ENCODE peak calls at places on chromosome 17, in six cellular contexts. M, N, A, J, D and I are unnamed samples.
A peak's percentile ranks its signal among the peaks of the same experiment; 100 is the strongest.

GRCh38 chr17:29617125-29617480 is 5.6 kb downstream of the CORO6 start:
- DNase-seq in M (no peak), N (peak; percentile 95), A (peak; percentile 60), J (peak; percentile 97), D (peak; percentile 66), I (peak; percentile 83)

GRCh38 chr17:80006339-80006720 is 29.3 kb downstream of the TBC1D16 start:
- DNase-seq in M (no peak), N (no peak), A (no peak), J (no peak), D (no peak), I (no peak)

GRCh38 chr17:44235583-44235936 is 16.1 kb upstream of the UBTF start:
- DNase-seq in M (peak; percentile 45), N (no peak), A (no peak), J (no peak), D (no peak), I (no peak)

GRCh38 chr17:74123866-74124265 is 79.6 kb upstream of the RPL38 start:
- DNase-seq in M (no peak), N (no peak), A (no peak), J (no peak), D (no peak), I (no peak)

GRCh38 chr17:72967963-72968585 is 124.4 kb downstream of the SLC39A11 start:
- DNase-seq in M (no peak), N (no peak), A (no peak), J (no peak), D (no peak), I (no peak)

GRCh38 chr17:39009471-39010085 is 42.4 kb upstream of the FBXO47 start:
- DNase-seq in M (no peak), N (no peak), A (no peak), J (no peak), D (no peak), I (no peak)

GRCh38 chr17:76179496-76180467 is 38.7 kb upstream of the FOXJ1 start:
- DNase-seq in M (no peak), N (no peak), A (peak; percentile 49), J (no peak), D (no peak), I (no peak)

GRCh38 chr17:48066656-48067055 is 18.5 kb downstream of the NFE2L1 start:
- DNase-seq in M (no peak), N (peak; percentile 29), A (no peak), J (no peak), D (no peak), I (no peak)

GRCh38 chr17:45320931-45321461 is 4.2 kb upstream of the MAP3K14 start:
- DNase-seq in M (peak; percentile 82), N (no peak), A (peak; percentile 75), J (no peak), D (no peak), I (no peak)

GRCh38 chr17:75492555-75493168 is 22.7 kb downstream of the CASKIN2 start:
- DNase-seq in M (no peak), N (no peak), A (no peak), J (peak; percentile 74), D (no peak), I (no peak)

GRCh38 chr17:58309918-58310259 is 18.7 kb downstream of the TSPOAP1 start:
- DNase-seq in M (no peak), N (no peak), A (no peak), J (no peak), D (no peak), I (no peak)

GRCh38 chr17:47803751-47804150 is 17.8 kb downstream of the OSBPL7 start:
- DNase-seq in M (no peak), N (no peak), A (no peak), J (no peak), D (no peak), I (peak; percentile 7)

GRCh38 chr17:63822537-63822936 is 4.7 kb upstream of the PSMC5 start:
- DNase-seq in M (no peak), N (no peak), A (no peak), J (no peak), D (no peak), I (no peak)

GRCh38 chr17:13484020-13484419 is 117.7 kb downstream of the HS3ST3A1 start:
- DNase-seq in M (no peak), N (no peak), A (no peak), J (no peak), D (no peak), I (no peak)

GRCh38 chr17:46003907-46004748 is 5.1 kb downstream of the STH start:
- DNase-seq in M (no peak), N (no peak), A (no peak), J (no peak), D (peak; percentile 63), I (peak; percentile 84)

GRCh38 chr17:82370471-82371332 is 863 bp upstream of the UTS2R start:
- DNase-seq in M (no peak), N (no peak), A (no peak), J (no peak), D (no peak), I (no peak)

GRCh38 chr17:81866440-81867122 is 4.6 kb downstream of the ARHGDIA start:
- DNase-seq in M (no peak), N (no peak), A (no peak), J (no peak), D (no peak), I (no peak)

GRCh38 chr17:20114466-20114865 is 105.3 kb downstream of the SPECC1 start:
- DNase-seq in M (no peak), N (no peak), A (no peak), J (no peak), D (no peak), I (no peak)

GRCh38 chr17:29178750-29179231 is 1.4 kb downstream of the MYO18A start:
- DNase-seq in M (no peak), N (peak; percentile 51), A (no peak), J (no peak), D (no peak), I (peak; percentile 68)

GRCh38 chr17:59425085-59425901 is 93.8 kb downstream of the YPEL2 start:
- DNase-seq in M (no peak), N (peak; percentile 21), A (no peak), J (no peak), D (no peak), I (no peak)

GRCh38 chr17:75428775-75429469 is 23.4 kb upstream of the GRB2 start:
- DNase-seq in M (no peak), N (no peak), A (no peak), J (no peak), D (no peak), I (no peak)

GRCh38 chr17:45857977-45858708 is 13.5 kb downstream of the SPPL2C start:
- DNase-seq in M (no peak), N (peak; percentile 80), A (peak; percentile 55), J (no peak), D (no peak), I (no peak)

GRCh38 chr17:27848941-27849340 is 44.2 kb downstream of the LYRM9 start:
- DNase-seq in M (no peak), N (no peak), A (no peak), J (no peak), D (no peak), I (no peak)

GRCh38 chr17:82012482-82013295 is 10.0 kb downstream of the CENPX start:
- DNase-seq in M (no peak), N (no peak), A (no peak), J (no peak), D (no peak), I (no peak)

GRCh38 chr17:65472602-65473001 is 88.8 kb downstream of the AXIN2 start:
- DNase-seq in M (no peak), N (no peak), A (no peak), J (no peak), D (no peak), I (no peak)

GRCh38 chr17:15260376-15261062 is 4.6 kb downstream of the PMP22 start:
- DNase-seq in M (no peak), N (peak; percentile 89), A (peak; percentile 74), J (peak; percentile 92), D (peak; percentile 88), I (peak; percentile 84)
- TF ChIP-seq POLR2AphosphoS5 in M (no peak), N (no peak), A (no peak), J (peak; percentile 87), D (no peak), I (peak; percentile 43)

GRCh38 chr17:42474270-42474669 is 15.6 kb downstream of the ATP6V0A1 start:
- DNase-seq in M (no peak), N (no peak), A (no peak), J (no peak), D (no peak), I (peak; percentile 33)

GRCh38 chr17:42472709-42473521 is 14.2 kb downstream of the ATP6V0A1 start:
- DNase-seq in M (no peak), N (no peak), A (no peak), J (no peak), D (no peak), I (no peak)

GRCh38 chr17:42475853-42476252 is 17.2 kb downstream of the ATP6V0A1 start:
- DNase-seq in M (no peak), N (no peak), A (no peak), J (no peak), D (no peak), I (no peak)

GRCh38 chr17:42477173-42477572 is 18.5 kb downstream of the ATP6V0A1 start:
- DNase-seq in M (no peak), N (no peak), A (no peak), J (no peak), D (no peak), I (no peak)

GRCh38 chr17:42475121-42475520 is 16.4 kb downstream of the ATP6V0A1 start:
- DNase-seq in M (no peak), N (no peak), A (no peak), J (no peak), D (no peak), I (no peak)
- H3K36me3 ChIP-seq in M (peaks cover 23% of the 10 kb centered on the region), N (peaks cover 34% of the 10 kb centered on the region), A (peaks cover 88% of the 10 kb centered on the region), J (peaks cover 44% of the 10 kb centered on the region), D (no peaks in the 10 kb centered on the region), I (peaks cover 42% of the 10 kb centered on the region)

DNA sequence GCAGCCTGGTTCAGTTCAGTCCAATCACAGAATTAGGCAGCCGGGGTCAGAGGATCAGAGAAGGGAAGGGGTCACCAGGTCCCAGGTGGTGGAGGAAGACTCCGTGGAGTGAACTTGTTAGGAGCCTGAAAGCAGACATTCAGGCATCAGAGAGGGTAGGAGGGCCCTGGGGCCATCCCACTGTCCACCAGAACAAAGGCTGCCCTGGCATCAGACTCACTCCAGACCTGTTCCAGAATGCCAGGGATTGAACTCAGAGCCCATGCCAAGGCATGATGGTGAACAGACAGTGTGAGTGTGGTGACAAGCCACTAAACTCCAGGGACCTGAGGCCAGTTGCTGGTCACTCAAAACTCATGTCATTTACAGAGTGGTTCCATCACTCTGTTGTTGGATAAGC is 37.6 kb downstream of the B4GALNT2 start:
- DNase-seq in M (no peak), N (no peak), A (no peak), J (no peak), D (no peak), I (no peak)
- TF ChIP-seq POLR2AphosphoS5 in M (no peak), N (no peak), A (no peak), J (no peak), D (no peak), I (no peak)

DNA sequence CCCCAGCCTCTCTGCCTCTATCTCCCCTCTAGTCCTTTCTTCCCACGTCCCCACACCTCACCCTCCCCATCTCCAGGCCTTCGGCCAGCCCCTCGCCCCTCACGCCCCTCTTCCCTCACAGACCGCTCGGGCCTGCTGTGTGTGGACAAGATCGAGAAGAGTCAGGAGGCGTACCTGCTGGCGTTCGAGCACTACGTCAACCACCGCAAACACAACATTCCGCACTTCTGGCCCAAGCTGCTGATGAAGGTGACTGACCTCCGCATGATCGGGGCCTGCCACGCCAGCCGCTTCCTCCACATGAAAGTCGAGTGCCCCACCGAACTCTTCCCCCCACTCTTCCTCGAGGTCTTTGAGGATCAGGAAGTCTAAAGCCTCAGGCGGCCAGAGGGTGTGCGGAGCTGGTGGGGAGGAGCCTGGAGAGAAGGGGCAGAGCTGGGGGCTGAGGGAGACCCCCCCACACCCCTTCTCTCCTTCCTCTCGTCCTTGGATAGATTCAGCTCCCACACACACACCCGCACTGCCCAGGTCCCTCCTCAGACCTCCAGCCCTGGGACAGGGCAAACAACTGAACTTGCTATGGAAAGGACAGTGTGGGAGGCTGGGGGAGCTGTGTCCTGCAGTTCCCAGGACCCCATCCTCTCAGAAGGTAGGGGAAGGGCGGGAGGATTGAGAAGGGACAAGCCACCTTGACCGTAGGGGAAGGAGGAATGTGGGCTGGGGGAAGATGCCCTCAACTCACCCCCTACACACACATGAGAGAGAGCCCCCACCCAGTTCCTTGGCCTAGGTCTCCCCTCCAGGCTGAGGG is 11.1 kb downstream of the NR1D1 start:
- DNase-seq in M (no peak), N (no peak), A (no peak), J (no peak), D (no peak), I (no peak)
- H3K36me3 ChIP-seq in M (peaks cover 2% of the 10 kb centered on the region), N (peaks cover 3% of the 10 kb centered on the region), A (peaks cover 74% of the 10 kb centered on the region), J (peaks cover 58% of the 10 kb centered on the region), D (peaks cover 5% of the 10 kb centered on the region), I (peaks cover 71% of the 10 kb centered on the region)